ENCODE peak calls at places on chromosome 10, in nine cellular contexts. E is CD8-positive, alpha-beta memory T cell; V is sigmoid colon; N is NCI-H1417; U is stomach; I is stromal cell of bone marrow; W is NCI-H774; H is neural progenitor cell; B is epithelial cell of prostate. O is an unnamed sample.

GRCh38 chr10:24721254-24722106 is 2.2 kb downstream of the ARHGAP21 start:
- DNase-seq in B (no peak), U (peak), N (no peak), W (no peak), I (no peak), H (peak), V (peak), E (no peak), O (no peak)

GRCh38 chr10:5665380-5666323 is 743 bp downstream of the ASB13 start:
- DNase-seq in B (no peak), V (no peak), H (peak), W (no peak), E (no peak), U (no peak), N (no peak), I (no peak), O (no peak)

GRCh38 chr10:110774069-110775021 is 97.4 kb upstream of the PDCD4 start:
- DNase-seq in I (peak), V (no peak), H (no peak), U (no peak), W (no peak), E (no peak), N (no peak), B (peak), O (no peak)

GRCh38 chr10:47414752-47415519 is 30.8 kb upstream of the ZNF488 start:
- DNase-seq in I (no peak), B (no peak), U (no peak), N (no peak), V (no peak), E (no peak), H (no peak), W (no peak), O (no peak)

GRCh38 chr10:35192645-35193249 is 66.1 kb downstream of the CREM start:
- DNase-seq in B (no peak), W (no peak), V (no peak), E (no peak), N (no peak), H (no peak), U (no peak), I (no peak), O (no peak)

GRCh38 chr10:98251399-98251798 is 16.6 kb downstream of the LOXL4 start:
- DNase-seq in H (no peak), V (no peak), U (no peak), E (no peak), W (no peak), N (no peak), B (no peak), I (no peak), O (no peak)

GRCh38 chr10:97726636-97727178 is 10.2 kb upstream of the ZFYVE27 start:
- DNase-seq in H (peak), B (peak), U (no peak), W (no peak), E (no peak), N (no peak), I (peak), V (no peak), O (no peak)

GRCh38 chr10:35876248-35876647 is 234.2 kb upstream of the FZD8 start:
- DNase-seq in I (no peak), B (no peak), U (no peak), N (no peak), E (no peak), V (no peak), W (no peak), H (no peak), O (no peak)

GRCh38 chr10:83037653-83038052 is 1101.7 kb upstream of the GHITM start:
- DNase-seq in U (no peak), V (no peak), E (no peak), B (no peak), N (no peak), H (no peak), W (no peak), I (no peak), O (no peak)

GRCh38 chr10:7507887-7508726 is 97.3 kb upstream of the SFMBT2 start:
- DNase-seq in W (no peak), V (no peak), B (no peak), N (no peak), E (peak), U (no peak), H (no peak), I (no peak), O (no peak)

GRCh38 chr10:24009115-24009514 is 199.8 kb upstream of the KIAA1217 start:
- DNase-seq in B (no peak), E (no peak), N (no peak), H (peak), U (no peak), W (no peak), I (no peak), V (no peak), O (no peak)

GRCh38 chr10:67780759-67781538 is 57.0 kb downstream of the DNAJC12 start:
- DNase-seq in U (no peak), N (no peak), V (no peak), W (no peak), I (no peak), E (no peak), B (no peak), H (no peak), O (no peak)

GRCh38 chr10:132095403-132096113 is 29.8 kb downstream of the JAKMIP3 start:
- DNase-seq in N (no peak), I (no peak), U (peak), V (no peak), B (no peak), W (no peak), H (no peak), E (no peak), O (no peak)

GRCh38 chr10:91163269-91163708 is 57.2 kb upstream of the PCGF5 start:
- DNase-seq in E (peak), B (no peak), U (peak), I (no peak), N (peak), W (peak), V (peak), H (peak), O (peak)

GRCh38 chr10:83166344-83166743 is 973.0 kb upstream of the GHITM start:
- DNase-seq in I (no peak), V (no peak), U (no peak), N (no peak), H (peak), W (peak), B (no peak), E (no peak), O (no peak)

GRCh38 chr10:122116331-122116730 is 127.4 kb downstream of the TACC2 start:
- DNase-seq in U (no peak), I (no peak), B (no peak), N (peak), V (no peak), E (no peak), H (no peak), W (no peak), O (no peak)

GRCh38 chr10:71587941-71588573 is 131.5 kb downstream of the C10orf105 start:
- DNase-seq in B (no peak), U (no peak), H (no peak), W (no peak), V (no peak), N (no peak), E (no peak), I (no peak), O (no peak)

GRCh38 chr10:49767752-49768151 is 5.6 kb upstream of the OGDHL start:
- DNase-seq in E (no peak), I (no peak), U (no peak), B (no peak), H (no peak), V (no peak), N (no peak), W (no peak), O (no peak)

GRCh38 chr10:55065185-55065584 is 264.2 kb upstream of the PCDH15 start:
- DNase-seq in V (no peak), B (no peak), U (no peak), E (no peak), W (no peak), I (no peak), N (no peak), H (no peak), O (no peak)

GRCh38 chr10:46543379-46544014 is 13.0 kb downstream of the GPRIN2 start:
- DNase-seq in B (no peak), W (no peak), E (no peak), I (no peak), V (no peak), U (peak), H (no peak), N (no peak), O (no peak)

GRCh38 chr10:61067683-61068336 is 123.8 kb upstream of the RHOBTB1 start:
- DNase-seq in H (no peak), W (no peak), E (no peak), I (no peak), B (no peak), N (no peak), U (no peak), V (no peak), O (no peak)

GRCh38 chr10:69632516-69633199 is 2.6 kb downstream of the FAM241B start:
- DNase-seq in W (no peak), I (no peak), V (no peak), E (no peak), N (no peak), H (no peak), B (no peak), U (peak), O (no peak)

GRCh38 chr10:3095373-3096139 is 28.2 kb downstream of the PFKP start:
- DNase-seq in I (peak), W (no peak), H (no peak), U (no peak), E (no peak), V (peak), N (no peak), B (peak), O (no peak)

O was measured in NCI-H1436.